ENCODE peak calls at places on chromosomes 5 and 9, in five cellular contexts. L, A, Z, G and T are unnamed samples.

GRCh38 chr5:71859515-71859914 is 140.4 kb downstream of the CARTPT start:
- DNase-seq in G (no peak), Z (no peak), A (no peak), L (no peak), T (no peak)

GRCh38 chr9:120904061-120904998 is 22.3 kb downstream of the TRAF1 start:
- DNase-seq in L (no peak), G (no peak), A (no peak), Z (no peak), T (peak)

GRCh38 chr5:173333900-173334685 is 5.9 kb upstream of the STC2 start:
- DNase-seq in L (no peak), G (no peak), A (no peak), Z (no peak), T (no peak)

GRCh38 chr9:110256142-110256391 is 240 bp downstream of the TXN start:
- DNase-seq in A (no peak), G (no peak), Z (no peak), L (no peak), T (no peak)

GRCh38 chr5:73433272-73433981 is 15.2 kb downstream of the FOXD1 start:
- DNase-seq in Z (no peak), L (no peak), A (no peak), G (no peak), T (no peak)

GRCh38 chr9:127809562-127810377 is 7.1 kb downstream of the FPGS start:
- DNase-seq in G (no peak), Z (no peak), A (peak), L (no peak), T (no peak)

GRCh38 chr5:107770051-107770450 is 99.3 kb upstream of the EFNA5 start:
- DNase-seq in A (no peak), Z (no peak), G (no peak), L (no peak), T (no peak)

GRCh38 chr5:131589510-131590348 is 45.3 kb downstream of the RAPGEF6 start:
- DNase-seq in A (peak), Z (no peak), L (no peak), G (no peak), T (peak)

GRCh38 chr9:107239474-107239873 is 43.6 kb upstream of the RAD23B start:
- DNase-seq in Z (no peak), A (peak), L (no peak), G (no peak), T (no peak)

GRCh38 chr9:124814178-124814535 is 37.2 kb downstream of the OLFML2A start:
- DNase-seq in A (no peak), G (no peak), L (no peak), Z (no peak), T (no peak)

GRCh38 chr5:58940446-58940845 is 357.6 kb downstream of the RAB3C start:
- DNase-seq in Z (no peak), L (no peak), A (no peak), G (no peak), T (no peak)

GRCh38 chr9:28808042-28808441 is 1234.8 kb upstream of the C9orf72 start:
- DNase-seq in Z (no peak), L (no peak), G (no peak), A (no peak), T (no peak)

GRCh38 chr5:110903966-110904365 is 165.2 kb downstream of the SLC25A46 start:
- DNase-seq in Z (no peak), L (no peak), G (no peak), A (no peak), T (no peak)

GRCh38 chr5:110899566-110900412 is 161.0 kb downstream of the SLC25A46 start:
- DNase-seq in G (no peak), A (no peak), L (no peak), Z (no peak), T (no peak)

GRCh38 chr5:110896901-110897300 is 158.1 kb downstream of the SLC25A46 start:
- DNase-seq in L (no peak), Z (no peak), A (no peak), G (no peak), T (no peak)

GRCh38 chr5:110900829-110901228 is 162.0 kb downstream of the SLC25A46 start:
- DNase-seq in G (no peak), A (no peak), Z (no peak), L (no peak), T (no peak)
- H3K27ac ChIP-seq in G (no peak), A (no peak), Z (no peak), L (no peak), T (no peak)

GRCh38 chr5:142014911-142015584 is 2.2 kb upstream of the GNPDA1 start:
- DNase-seq in A (peak), G (no peak), Z (no peak), L (no peak), T (peak)

GRCh38 chr5:142013734-142014495 is 1.1 kb upstream of the GNPDA1 start:
- DNase-seq in A (peak), G (peak), L (peak), Z (peak), T (no peak)

GRCh38 chr5:142017832-142018427 is 5.1 kb upstream of the GNPDA1 start:
- DNase-seq in G (no peak), A (no peak), Z (no peak), L (no peak), T (no peak)

GRCh38 chr5:142016576-142016975 is 3.7 kb upstream of the GNPDA1 start:
- DNase-seq in L (no peak), G (no peak), A (no peak), Z (no peak), T (no peak)

DNA sequence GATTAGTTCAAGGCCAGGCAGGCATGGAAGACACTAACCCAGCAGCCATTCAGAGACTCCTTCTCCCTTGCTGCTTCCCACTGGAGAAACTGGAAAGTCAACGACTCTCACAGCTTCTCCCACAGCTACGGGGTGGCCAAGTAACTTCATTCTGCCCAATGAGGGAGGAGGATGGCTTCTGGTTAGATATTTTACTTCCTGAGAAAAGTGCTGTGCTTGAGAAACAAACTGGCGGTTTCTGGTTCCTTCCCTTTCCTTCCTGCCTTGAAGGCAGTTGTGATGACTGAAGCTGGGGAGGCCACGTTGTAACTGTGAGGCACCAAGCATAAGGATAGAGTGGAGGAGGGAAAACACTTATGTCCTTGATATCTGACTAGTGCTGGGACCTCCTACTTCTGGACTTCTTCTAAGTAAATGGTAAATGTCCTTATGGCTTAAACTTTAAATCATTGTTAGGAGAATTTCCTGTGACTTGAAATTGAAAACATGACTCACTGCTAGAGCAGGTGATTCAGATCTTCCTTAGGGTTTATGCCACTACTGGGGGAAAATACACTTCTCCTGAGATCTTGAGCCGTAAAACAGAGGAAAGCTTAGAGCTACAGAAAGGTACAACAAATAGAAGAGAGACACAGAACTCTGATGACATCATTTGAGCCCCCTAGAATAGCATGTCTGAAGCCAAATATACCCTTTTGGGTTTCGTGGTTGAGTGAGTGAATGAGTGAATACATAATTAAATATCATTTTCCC is 3.1 kb upstream of the GNPDA1 start:
- DNase-seq in G (no peak), L (no peak), A (peak), Z (no peak), T (peak)
- H3K27ac ChIP-seq in G (no peak), L (no peak), A (peak), Z (no peak), T (peak)

GRCh38 chr5:139131062-139131856 is 66.9 kb downstream of the SIL1 start:
- DNase-seq in L (peak), Z (peak), A (no peak), G (peak), T (no peak)
- H3K27ac ChIP-seq in L (peak), Z (peak), A (no peak), G (peak), T (no peak)

DNA sequence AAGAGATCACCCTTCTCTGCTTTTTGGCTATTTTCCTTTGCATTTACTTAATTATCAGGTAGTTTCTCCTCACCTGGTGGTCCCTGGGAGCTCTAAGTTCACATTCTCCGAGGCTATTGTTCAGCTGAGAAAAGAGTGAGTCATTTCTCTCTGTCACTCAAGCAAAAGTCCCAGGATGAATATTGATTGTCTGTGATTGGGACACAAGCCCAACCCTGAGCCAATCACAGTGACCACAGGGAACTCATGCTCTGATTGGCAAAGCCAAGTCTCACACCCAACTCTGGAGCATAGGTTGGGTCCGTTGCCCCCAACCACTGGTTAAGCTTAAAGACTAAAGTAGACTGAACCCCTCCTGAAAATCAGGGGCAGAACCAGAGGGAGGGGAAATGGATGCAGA is 27.8 kb upstream of the FAT2 start:
- DNase-seq in L (no peak), Z (no peak), A (no peak), G (no peak), T (no peak)
- H3K27ac ChIP-seq in L (no peak), Z (no peak), A (no peak), G (no peak), T (no peak)

GRCh38 chr9:92179286-92180002 is 64.2 kb upstream of the SPTLC1 start:
- DNase-seq in Z (no peak), A (no peak), G (no peak), L (no peak), T (no peak)

GRCh38 chr9:92183449-92183848 is 68.2 kb upstream of the SPTLC1 start:
- DNase-seq in G (no peak), L (no peak), Z (no peak), A (no peak), T (no peak)

GRCh38 chr9:92181296-92181695 is 66.1 kb upstream of the SPTLC1 start:
- DNase-seq in L (no peak), G (no peak), Z (no peak), A (no peak), T (no peak)

GRCh38 chr9:92177591-92177990 is 62.4 kb upstream of the SPTLC1 start:
- DNase-seq in A (no peak), L (no peak), G (no peak), Z (no peak), T (no peak)

GRCh38 chr9:92180669-92181181 is 65.5 kb upstream of the SPTLC1 start:
- DNase-seq in Z (no peak), L (no peak), G (no peak), A (no peak), T (no peak)
- H3K27ac ChIP-seq in Z (no peak), L (no peak), G (no peak), A (no peak), T (no peak)

GRCh38 chr9:79568337-79569084 is 3.3 kb upstream of the TLE4 start:
- DNase-seq in G (no peak), A (no peak), Z (no peak), L (no peak), T (no peak)

GRCh38 chr9:79572032-79572890 is 496 bp downstream of the TLE4 start:
- DNase-seq in L (peak), G (peak), Z (peak), A (peak), T (no peak)

GRCh38 chr9:79569814-79570448 is 1.8 kb upstream of the TLE4 start:
- DNase-seq in Z (no peak), G (no peak), L (no peak), A (no peak), T (no peak)

GRCh38 chr9:79571309-79572031 is at the start of gene TLE4:
- DNase-seq in G (peak), Z (peak), A (peak), L (peak), T (peak)

GRCh38 chr9:79570449-79571308 is 1.1 kb upstream of the TLE4 start:
- DNase-seq in L (no peak), G (peak), A (peak), Z (peak), T (peak)
- H3K27ac ChIP-seq in L (peak), G (no peak), A (no peak), Z (peak), T (peak)

GRCh38 chr5:5658226-5658625 is 235.7 kb downstream of the ICE1 start:
- DNase-seq in Z (peak), G (peak), A (peak), L (peak), T (no peak)
- H3K27ac ChIP-seq in Z (peak), G (peak), A (no peak), L (no peak), T (no peak)

GRCh38 chr5:148941810-148942209 is 115.4 kb downstream of the ADRB2 start:
- DNase-seq in G (no peak), A (no peak), L (no peak), Z (no peak), T (no peak)

GRCh38 chr5:148939676-148940075 is 113.3 kb downstream of the ADRB2 start:
- DNase-seq in L (no peak), G (no peak), Z (no peak), A (peak), T (no peak)

GRCh38 chr5:148937239-148937638 is 110.8 kb downstream of the ADRB2 start:
- DNase-seq in Z (no peak), A (no peak), L (no peak), G (no peak), T (no peak)

GRCh38 chr5:148937830-148938534 is 111.6 kb downstream of the ADRB2 start:
- DNase-seq in A (no peak), G (no peak), Z (no peak), L (no peak), T (no peak)

DNA sequence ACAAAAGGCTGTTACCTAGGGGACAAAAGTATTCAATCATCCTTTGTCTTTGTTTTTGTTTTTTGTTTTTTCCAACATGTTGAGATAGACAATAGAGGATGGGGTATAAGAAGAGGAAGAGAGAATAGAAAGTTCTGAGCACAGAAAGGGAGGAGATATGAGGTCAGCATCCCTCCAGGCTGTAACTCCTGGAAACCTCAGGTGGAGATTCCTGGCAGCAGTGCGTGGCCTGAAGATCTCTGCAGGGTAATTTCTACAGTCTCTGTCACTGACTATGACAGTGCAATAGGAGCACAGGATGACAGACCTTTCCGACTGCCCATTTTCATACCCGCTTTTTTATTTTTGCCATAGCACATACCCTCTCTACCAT is 112.1 kb downstream of the ADRB2 start:
- DNase-seq in L (no peak), A (no peak), Z (no peak), G (no peak), T (no peak)
- H3K27ac ChIP-seq in L (peak), A (no peak), Z (no peak), G (no peak), T (no peak)

DNA sequence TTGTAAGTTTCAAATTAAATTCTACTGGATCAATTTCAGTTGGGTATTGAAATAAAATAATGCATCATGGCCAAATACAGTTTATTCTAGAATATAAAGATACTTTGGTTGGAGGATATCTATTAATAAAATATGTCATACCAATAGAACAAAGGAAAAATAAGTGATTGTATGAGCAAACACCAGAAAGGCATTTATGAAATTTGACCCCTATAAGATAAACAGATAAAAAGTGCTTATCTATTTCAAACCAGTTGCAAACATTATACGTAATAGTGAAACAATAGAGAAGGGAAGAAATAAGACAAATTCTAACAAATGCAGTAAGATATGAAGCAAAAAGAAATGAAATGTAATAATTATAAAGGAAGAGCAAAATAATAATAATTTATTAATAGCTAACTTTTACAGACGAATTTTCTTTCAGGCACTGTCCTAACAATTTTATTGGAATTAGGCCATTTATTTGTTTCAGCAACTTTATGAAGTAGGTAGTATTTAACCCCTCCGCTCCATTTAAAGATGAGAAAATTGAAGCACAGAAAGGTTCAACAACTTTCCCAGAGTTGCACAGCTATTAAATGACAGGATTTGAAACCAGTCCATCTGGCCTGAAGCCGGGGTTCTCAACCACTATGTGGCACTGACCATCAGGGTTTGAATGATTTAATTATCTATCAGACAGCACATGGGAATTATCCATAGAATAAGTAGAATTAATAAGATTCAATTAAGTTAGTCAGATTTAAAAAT is 20.8 kb downstream of the ANKRD55 start:
- DNase-seq in L (no peak), G (no peak), A (no peak), Z (no peak), T (no peak)
- H3K27ac ChIP-seq in L (no peak), G (no peak), A (no peak), Z (no peak), T (no peak)